ENCODE peak calls at places on chromosomes 16 and 17, in eight cellular contexts. Q, D, B, S, G, T, U and Z are unnamed samples.

GRCh38 chr17:57448288-57449283 is 192.3 kb downstream of the MSI2 start:
- DNase-seq in Q (no peak), B (no peak), S (no peak), U (no peak), D (no peak), T (no peak), G (no peak), Z (no peak)

GRCh38 chr17:49018116-49018612 is 21.0 kb downstream of the IGF2BP1 start:
- DNase-seq in B (no peak), Q (no peak), G (no peak), U (no peak), S (no peak), D (no peak), T (no peak), Z (no peak)

GRCh38 chr16:2090819-2091721 is 43.3 kb downstream of the TSC2 start:
- DNase-seq in U (no peak), S (peak; percentile 36), D (no peak), Q (no peak), B (peak; percentile 85), T (no peak), G (no peak), Z (no peak)

GRCh38 chr17:73196500-73196899 is 3.6 kb downstream of the COG1 start:
- DNase-seq in T (no peak), Q (no peak), S (peak; percentile 4), U (no peak), B (no peak), G (peak; percentile 68), D (no peak), Z (no peak)

GRCh38 chr17:82933911-82934310 is 94.1 kb upstream of the ZNF750 start:
- DNase-seq in D (no peak), G (no peak), U (no peak), Q (no peak), T (no peak), B (no peak), S (no peak), Z (no peak)

GRCh38 chr17:74919440-74920305 is 3.4 kb downstream of the USH1G start:
- DNase-seq in S (no peak), D (no peak), G (no peak), U (no peak), Q (no peak), B (no peak), T (no peak), Z (no peak)

GRCh38 chr17:16407911-16408588 is 7.3 kb upstream of the TRPV2 start:
- DNase-seq in S (peak; percentile 22), T (peak; percentile 73), U (no peak), D (no peak), G (peak; percentile 73), Q (no peak), B (peak; percentile 50), Z (peak; percentile 57)

GRCh38 chr16:5459863-5460262 is 362.3 kb upstream of the EEF2KMT start:
- DNase-seq in B (no peak), S (no peak), T (no peak), Q (no peak), D (no peak), G (no peak), U (no peak), Z (no peak)

GRCh38 chr17:76471498-76472257 is 4.3 kb downstream of the AANAT start:
- DNase-seq in D (no peak), T (no peak), Q (no peak), U (no peak), B (no peak), G (no peak), S (no peak), Z (no peak)

GRCh38 chr17:251531-251930 is 70.1 kb upstream of the DOC2B start:
- DNase-seq in G (no peak), B (no peak), S (no peak), U (no peak), T (no peak), D (no peak), Q (no peak), Z (no peak)

GRCh38 chr16:23575834-23576233 is 18.3 kb downstream of the UBFD1 start:
- DNase-seq in U (no peak), D (no peak), S (no peak), G (no peak), Q (no peak), T (no peak), B (no peak), Z (no peak)

GRCh38 chr16:57091990-57092785 is at the start of gene CPNE2:
- DNase-seq in Q (no peak), D (peak; percentile 11), B (peak; percentile 59), T (peak; percentile 71), S (peak; percentile 13), U (no peak), G (peak; percentile 35), Z (peak; percentile 34)

GRCh38 chr17:43132117-43132516 is 7.0 kb upstream of the BRCA1 start:
- DNase-seq in U (no peak), D (no peak), G (no peak), S (no peak), B (no peak), T (no peak), Q (no peak), Z (no peak)

GRCh38 chr17:78884876-78885667 is 17.9 kb downstream of the CEP295NL start:
- DNase-seq in D (no peak), G (no peak), B (no peak), U (no peak), S (no peak), T (no peak), Q (no peak), Z (no peak)

GRCh38 chr16:87580855-87581261 is 21.4 kb upstream of the JPH3 start:
- DNase-seq in G (no peak), S (peak; percentile 64), B (no peak), Q (no peak), D (peak; percentile 80), T (no peak), U (no peak), Z (no peak)